ENCODE peak calls at places on chromosomes 5 and 9, in seven cellular contexts. O is left ventricle myocardium inferior, Z is transverse colon, J is OCI-LY7, A is uterus, Y is adrenal gland, H is A673. G is an unnamed sample. For H3K36me3, the result is how much of the 10 kb centered on the place peaks cover.

GRCh38 chr5:176995896-176996767 is 10.4 kb downstream of the UIMC1 start:
- DNase-seq in O (no peak), Z (no peak), J (peak), A (no peak), Y (no peak), H (no peak), G (no peak)

GRCh38 chr5:53576674-53577073 is 16.2 kb downstream of the NDUFS4 start:
- DNase-seq in O (no peak), Z (no peak), J (no peak), A (no peak), Y (no peak), H (no peak), G (no peak)

GRCh38 chr9:37187713-37188439 is 67.5 kb downstream of the ZCCHC7 start:
- DNase-seq in O (no peak), Z (no peak), J (peak), A (no peak), Y (no peak), H (no peak), G (no peak)

GRCh38 chr5:134507495-134507894 is 18.0 kb upstream of the JADE2 start:
- DNase-seq in O (no peak), Z (peak), J (no peak), A (no peak), Y (no peak), H (no peak), G (no peak)

GRCh38 chr5:171155621-171156020 is 153.4 kb upstream of the TLX3 start:
- DNase-seq in O (no peak), Z (no peak), J (no peak), A (no peak), Y (no peak), H (no peak), G (no peak)

GRCh38 chr5:42461507-42461906 is 38.3 kb downstream of the GHR start:
- DNase-seq in O (no peak), Z (no peak), J (no peak), A (no peak), Y (no peak), H (no peak), G (no peak)

GRCh38 chr9:13410566-13411031 is 131.1 kb upstream of the MPDZ start:
- DNase-seq in O (no peak), Z (no peak), J (no peak), A (no peak), Y (no peak), H (no peak), G (no peak)

GRCh38 chr9:37705787-37706186 is 47.8 kb upstream of the TRMT10B start:
- DNase-seq in O (no peak), Z (no peak), J (no peak), A (no peak), Y (no peak), H (no peak), G (no peak)

GRCh38 chr5:58407042-58407709 is 52.7 kb downstream of the PLK2 start:
- DNase-seq in O (no peak), Z (no peak), J (no peak), A (no peak), Y (no peak), H (no peak), G (no peak)

GRCh38 chr5:175696139-175696854 is 38.4 kb downstream of the HRH2 start:
- DNase-seq in O (peak), Z (peak), J (peak), A (peak), Y (peak), H (peak), G (peak)

GRCh38 chr5:117182104-117182503 is 607.5 kb upstream of the SEMA6A start:
- DNase-seq in O (no peak), Z (no peak), J (no peak), A (no peak), Y (no peak), H (no peak), G (no peak)

GRCh38 chr5:154095819-154096380 is 57.1 kb downstream of the MFAP3 start:
- DNase-seq in O (no peak), Z (no peak), J (no peak), A (no peak), Y (no peak), H (peak), G (no peak)

GRCh38 chr5:133564921-133565565 is 47.3 kb downstream of the FSTL4 start:
- DNase-seq in O (no peak), Z (no peak), J (no peak), A (no peak), Y (no peak), H (no peak), G (no peak)

GRCh38 chr9:124122321-124122720 is 110.8 kb downstream of the LHX2 start:
- DNase-seq in O (no peak), Z (no peak), J (no peak), A (no peak), Y (no peak), H (no peak), G (no peak)

GRCh38 chr5:140240987-140241706 is 61.8 kb downstream of the PFDN1 start:
- DNase-seq in O (peak), Z (peak), J (no peak), A (peak), Y (peak), H (peak), G (peak)

GRCh38 chr5:139649082-139649991 is 1.2 kb downstream of the CXXC5 start:
- DNase-seq in O (peak), Z (peak), J (peak), A (no peak), Y (peak), H (peak), G (no peak)

GRCh38 chr9:5843450-5844249 is 10.7 kb upstream of the ERMP1 start:
- DNase-seq in O (no peak), Z (no peak), J (no peak), A (no peak), Y (no peak), H (peak), G (no peak)

GRCh38 chr9:16705121-16705604 is 165.3 kb downstream of the BNC2 start:
- DNase-seq in O (peak), Z (peak), J (no peak), A (peak), Y (peak), H (peak), G (no peak)

GRCh38 chr9:133305731-133306130 is 30.3 kb downstream of the SURF6 start:
- DNase-seq in O (no peak), Z (no peak), J (no peak), A (no peak), Y (no peak), H (no peak), G (no peak)

GRCh38 chr9:116900543-116900942 is 213.4 kb downstream of the TRIM32 start:
- DNase-seq in O (no peak), Z (no peak), J (no peak), A (no peak), Y (no peak), H (no peak), G (no peak)

GRCh38 chr5:175743676-175744210 is 85.9 kb downstream of the HRH2 start:
- DNase-seq in O (no peak), Z (no peak), J (no peak), A (no peak), Y (no peak), H (peak), G (no peak)

GRCh38 chr5:149408252-149409099 is 29.4 kb upstream of the IL17B start:
- DNase-seq in O (no peak), Z (no peak), J (no peak), A (no peak), Y (no peak), H (no peak), G (no peak)
- TF ChIP-seq CTCF in O (no peak), Z (no peak), J (no peak), A (no peak), Y (no peak), H (no peak), G (no peak)

DNA sequence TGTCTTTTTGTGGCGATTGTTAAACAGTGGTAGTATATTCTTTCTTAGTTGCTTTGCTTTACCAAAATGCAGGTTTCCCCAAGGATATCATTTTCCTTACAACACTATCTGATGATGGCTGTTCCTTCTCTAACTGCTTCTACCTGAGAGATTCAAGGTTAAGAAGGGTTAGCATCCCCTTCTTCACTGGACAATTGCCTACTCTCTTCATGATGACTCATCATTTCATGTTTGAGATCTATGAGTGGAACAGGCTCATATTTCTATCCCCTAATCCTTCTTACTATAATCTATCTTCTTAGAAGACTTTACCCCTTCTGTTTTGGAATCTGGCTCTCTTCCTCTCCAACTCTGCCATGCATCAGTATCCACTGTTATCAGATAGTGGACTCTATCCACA is 54.4 kb downstream of the NR3C1 start:
- DNase-seq in O (no peak), Z (no peak), J (no peak), A (no peak), Y (no peak), H (no peak), G (no peak)
- H3K36me3 ChIP-seq in O (under half), Z (under half), J (under half), A (under half), Y (under half), H (under half), G (under half)

DNA sequence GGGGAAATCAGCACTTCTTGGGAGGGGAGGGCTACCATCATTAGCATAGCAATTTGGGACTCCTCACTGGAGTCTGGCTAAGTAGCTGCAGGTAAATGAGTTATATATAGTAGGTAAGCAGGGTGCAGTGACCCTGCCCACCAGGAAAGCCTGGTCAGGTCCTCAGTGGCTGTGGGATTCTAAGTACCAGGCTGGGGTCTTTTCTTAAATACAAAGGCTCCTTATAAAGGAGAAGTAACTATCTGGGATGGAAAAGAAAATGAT is 123.6 kb downstream of the SLIT3 start:
- DNase-seq in O (no peak), Z (no peak), J (no peak), A (no peak), Y (no peak), H (no peak), G (no peak)
- H3K27ac ChIP-seq in O (no peak), Z (no peak), J (no peak), A (no peak), Y (no peak), H (no peak), G (no peak)

DNA sequence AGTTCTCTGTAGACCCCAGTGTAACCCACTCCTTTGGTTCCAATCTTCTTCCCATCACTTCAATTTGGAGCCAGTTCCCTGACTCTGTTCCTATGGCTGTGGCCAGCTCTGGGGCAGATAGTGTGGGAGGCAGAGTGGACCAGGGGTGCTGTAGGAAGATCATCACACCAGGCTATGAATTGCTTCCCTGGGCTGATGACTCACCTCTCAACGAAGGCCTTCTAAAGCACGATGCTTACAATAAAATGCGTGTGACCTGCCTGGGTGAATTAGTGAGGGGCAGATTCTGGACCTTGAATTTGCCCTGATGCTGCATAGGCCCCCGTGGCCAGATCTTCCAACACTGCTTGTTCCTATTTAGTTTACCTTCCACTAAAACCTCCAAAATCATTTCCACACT is 289.7 kb downstream of the FBXL7 start:
- DNase-seq in O (no peak), Z (no peak), J (no peak), A (no peak), Y (peak), H (no peak), G (no peak)
- TF ChIP-seq CTCF in O (no peak), Z (no peak), J (no peak), A (no peak), Y (no peak), H (no peak), G (no peak)

DNA sequence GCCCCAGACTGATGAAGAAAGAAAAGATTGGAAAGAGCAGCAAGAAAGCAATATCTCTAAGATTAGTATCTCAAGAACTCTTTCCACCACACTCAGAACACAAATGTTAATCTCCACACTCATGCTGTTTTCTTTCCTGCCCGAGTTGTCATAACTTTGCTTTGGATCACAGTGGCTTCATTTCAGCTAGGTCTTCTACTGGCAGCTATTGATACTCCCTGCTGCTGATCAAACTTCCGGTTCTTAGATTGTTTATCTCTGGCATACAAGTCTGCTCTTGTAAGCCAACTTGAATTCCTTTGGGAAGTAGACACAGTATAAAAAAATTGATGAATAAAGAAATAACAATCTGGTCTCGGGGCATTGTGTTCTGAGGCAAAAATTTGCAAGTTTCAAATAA is 77.7 kb upstream of the SPEF2 start:
- DNase-seq in O (no peak), Z (no peak), J (no peak), A (no peak), Y (no peak), H (peak), G (no peak)
- H3K36me3 ChIP-seq in O (under half), Z (under half), J (under half), A (under half), Y (under half), H (under half), G (under half)

GRCh38 chr5:149732500-149733128 is 2.5 kb downstream of the PPARGC1B start:
- DNase-seq in O (peak), Z (peak), J (no peak), A (peak), Y (peak), H (no peak), G (peak)
- H3K27ac ChIP-seq in O (peak), Z (peak), J (no peak), A (peak), Y (peak), H (no peak), G (no peak)

G was measured in WERI-Rb-1.